ENCODE peak calls at places on chromosomes 13 and 19, in eight cellular contexts. One of them, this sample, is unnamed.

GRCh38 chr19:45645631-45646344 is 6.6 kb upstream of the EML2 start:
- DNase-seq in stomach: peak; percentile 88
- DNase-seq in PC-3: peak; percentile 75
- DNase-seq in heart right ventricle: peak; percentile 85
- DNase-seq in esophagus squamous epithelium: peak; percentile 16
- DNase-seq in DND-41: peak; percentile 91
- DNase-seq in HepG2: peak; percentile 63
- DNase-seq in upper lobe of left lung: peak; percentile 73
- DNase-seq in this sample: peak; percentile 83

GRCh38 chr19:3455960-3456601 is 24.2 kb downstream of the SMIM24 start:
- DNase-seq in stomach: no peak
- DNase-seq in PC-3: no peak
- DNase-seq in heart right ventricle: no peak
- DNase-seq in esophagus squamous epithelium: no peak
- DNase-seq in DND-41: no peak
- DNase-seq in HepG2: no peak
- DNase-seq in upper lobe of left lung: no peak
- DNase-seq in this sample: no peak

GRCh38 chr13:39148513-39148961 is 110.3 kb downstream of the NHLRC3 start:
- DNase-seq in stomach: no peak
- DNase-seq in PC-3: no peak
- DNase-seq in heart right ventricle: no peak
- DNase-seq in esophagus squamous epithelium: no peak
- DNase-seq in DND-41: no peak
- DNase-seq in HepG2: no peak
- DNase-seq in upper lobe of left lung: no peak
- DNase-seq in this sample: no peak

GRCh38 chr19:14385492-14385891 is 4.2 kb downstream of the ADGRE5 start:
- DNase-seq in stomach: no peak
- DNase-seq in PC-3: no peak
- DNase-seq in heart right ventricle: no peak
- DNase-seq in esophagus squamous epithelium: no peak
- DNase-seq in DND-41: no peak
- DNase-seq in HepG2: no peak
- DNase-seq in upper lobe of left lung: no peak
- DNase-seq in this sample: no peak

GRCh38 chr19:12364391-12365093 is 941 bp downstream of the ZNF442 start:
- DNase-seq in stomach: no peak
- DNase-seq in PC-3: no peak
- DNase-seq in heart right ventricle: peak; percentile 12
- DNase-seq in esophagus squamous epithelium: no peak
- DNase-seq in DND-41: no peak
- DNase-seq in HepG2: no peak
- DNase-seq in upper lobe of left lung: peak; percentile 28
- DNase-seq in this sample: peak; percentile 51

GRCh38 chr13:29908411-29908810 is 58.0 kb upstream of the UBL3 start:
- DNase-seq in stomach: no peak
- DNase-seq in PC-3: peak; percentile 42
- DNase-seq in heart right ventricle: no peak
- DNase-seq in esophagus squamous epithelium: no peak
- DNase-seq in DND-41: no peak
- DNase-seq in HepG2: no peak
- DNase-seq in upper lobe of left lung: no peak
- DNase-seq in this sample: no peak

GRCh38 chr13:112978561-112979405 is 9.8 kb downstream of the MCF2L start:
- DNase-seq in stomach: no peak
- DNase-seq in PC-3: no peak
- DNase-seq in heart right ventricle: peak; percentile 80
- DNase-seq in esophagus squamous epithelium: no peak
- DNase-seq in DND-41: no peak
- DNase-seq in HepG2: no peak
- DNase-seq in upper lobe of left lung: no peak
- DNase-seq in this sample: no peak

GRCh38 chr13:19838726-19839342 is 24.6 kb downstream of the ZMYM5 start:
- DNase-seq in stomach: no peak
- DNase-seq in PC-3: no peak
- DNase-seq in heart right ventricle: no peak
- DNase-seq in esophagus squamous epithelium: no peak
- DNase-seq in DND-41: no peak
- DNase-seq in HepG2: no peak
- DNase-seq in upper lobe of left lung: no peak
- DNase-seq in this sample: no peak

GRCh38 chr19:54551950-54552912 is 21.4 kb upstream of the LILRA2 start:
- DNase-seq in stomach: no peak
- DNase-seq in PC-3: no peak
- DNase-seq in heart right ventricle: peak; percentile 12
- DNase-seq in esophagus squamous epithelium: no peak
- DNase-seq in DND-41: no peak
- DNase-seq in HepG2: no peak
- DNase-seq in upper lobe of left lung: peak; percentile 43
- DNase-seq in this sample: no peak

GRCh38 chr19:54548806-54549205 is 24.8 kb upstream of the LILRA2 start:
- DNase-seq in stomach: no peak
- DNase-seq in PC-3: no peak
- DNase-seq in heart right ventricle: no peak
- DNase-seq in esophagus squamous epithelium: no peak
- DNase-seq in DND-41: no peak
- DNase-seq in HepG2: no peak
- DNase-seq in upper lobe of left lung: no peak
- DNase-seq in this sample: no peak

GRCh38 chr19:54552913-54553310 is 20.7 kb upstream of the LILRA2 start:
- DNase-seq in stomach: no peak
- DNase-seq in PC-3: no peak
- DNase-seq in heart right ventricle: no peak
- DNase-seq in esophagus squamous epithelium: no peak
- DNase-seq in DND-41: no peak
- DNase-seq in HepG2: no peak
- DNase-seq in upper lobe of left lung: no peak
- DNase-seq in this sample: no peak

GRCh38 chr19:54549224-54549623 is 24.4 kb upstream of the LILRA2 start:
- DNase-seq in stomach: no peak
- DNase-seq in PC-3: no peak
- DNase-seq in heart right ventricle: no peak
- DNase-seq in esophagus squamous epithelium: no peak
- DNase-seq in DND-41: no peak
- DNase-seq in HepG2: no peak
- DNase-seq in upper lobe of left lung: no peak
- DNase-seq in this sample: no peak

DNA sequence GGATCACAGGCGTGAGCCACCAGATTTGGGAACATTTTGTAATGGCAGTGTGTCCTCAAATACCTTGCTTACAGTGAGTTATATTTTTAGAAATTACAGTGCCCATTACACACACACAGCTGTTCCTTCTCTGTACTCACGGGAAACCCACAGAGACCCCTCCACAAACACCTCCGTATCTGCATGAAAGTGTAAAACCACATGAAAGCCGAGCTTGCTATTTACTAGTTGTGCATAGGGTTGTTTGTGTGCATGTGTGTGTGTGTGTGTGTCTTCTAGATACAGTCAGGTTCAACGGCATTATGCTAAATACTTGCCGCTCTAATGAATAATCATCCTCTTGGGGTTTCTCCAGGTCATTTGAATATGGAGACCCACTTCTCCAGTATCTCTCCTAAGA is 22.3 kb upstream of the LILRA2 start:
- DNase-seq in stomach: no peak
- DNase-seq in PC-3: no peak
- DNase-seq in heart right ventricle: no peak
- DNase-seq in esophagus squamous epithelium: no peak
- DNase-seq in DND-41: peak; percentile 49
- DNase-seq in HepG2: no peak
- DNase-seq in upper lobe of left lung: no peak
- DNase-seq in this sample: no peak
- H3K27ac ChIP-seq in stomach: no peak overlapping the region
- H3K27ac ChIP-seq in PC-3: no peak overlapping the region
- H3K27ac ChIP-seq in heart right ventricle: no peak overlapping the region
- H3K27ac ChIP-seq in esophagus squamous epithelium: no peak overlapping the region
- H3K27ac ChIP-seq in DND-41: no peak overlapping the region
- H3K27ac ChIP-seq in HepG2: no peak overlapping the region
- H3K27ac ChIP-seq in upper lobe of left lung: no peak overlapping the region
- H3K27ac ChIP-seq in this sample: no peak overlapping the region

DNA sequence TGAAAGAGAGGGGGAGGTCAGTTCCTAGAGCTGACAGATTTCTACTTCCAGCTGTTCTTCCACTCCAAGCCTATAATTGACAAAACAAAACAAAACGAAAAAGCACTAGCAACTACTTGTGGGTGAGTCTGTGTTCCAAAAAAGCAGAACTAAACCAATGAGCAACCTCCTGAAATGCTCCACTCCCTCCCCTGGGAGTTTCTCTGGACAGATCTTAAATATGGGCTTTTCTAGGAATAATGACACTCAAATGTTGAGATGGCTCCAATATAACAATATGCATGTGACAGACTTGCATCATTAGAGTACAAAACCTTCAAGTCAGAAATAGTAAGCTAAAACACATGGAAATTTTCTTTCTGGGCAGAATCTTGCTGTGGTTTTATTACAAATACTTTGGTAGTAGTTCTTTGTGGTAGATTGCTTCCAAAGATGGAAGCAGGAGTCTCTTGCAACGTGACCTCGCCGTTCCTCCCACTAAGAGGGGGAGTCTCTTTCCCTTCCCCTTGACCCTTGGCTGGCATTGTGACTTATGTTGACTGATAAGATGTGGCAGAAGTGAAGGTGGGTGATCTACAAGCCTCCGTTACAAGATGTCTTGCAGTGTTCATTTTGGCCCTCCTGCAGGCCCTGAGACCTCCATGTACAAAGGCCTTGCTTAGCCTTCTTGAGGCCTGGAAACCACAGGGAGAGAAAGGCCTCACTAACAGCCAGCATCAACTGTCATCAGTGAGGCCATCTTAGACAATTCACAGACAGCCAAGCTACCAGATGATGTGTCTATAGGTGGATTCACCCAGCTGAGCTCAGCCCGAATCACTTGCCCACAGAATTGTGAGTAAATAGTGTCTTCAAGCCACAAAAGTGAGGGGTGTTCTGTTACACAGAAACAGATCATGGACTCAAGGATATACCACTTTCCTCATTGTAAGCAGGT is 173.1 kb upstream of the RFC3 start:
- DNase-seq in stomach: no peak
- DNase-seq in PC-3: peak; percentile 36
- DNase-seq in heart right ventricle: peak; percentile 54
- DNase-seq in esophagus squamous epithelium: no peak
- DNase-seq in DND-41: no peak
- DNase-seq in HepG2: no peak
- DNase-seq in upper lobe of left lung: no peak
- DNase-seq in this sample: no peak
- H3K4me1 ChIP-seq in stomach: peaks cover 26% of the 10 kb centered on the region
- H3K4me1 ChIP-seq in PC-3: peaks cover 20% of the 10 kb centered on the region
- H3K4me1 ChIP-seq in heart right ventricle: peaks cover 61% of the 10 kb centered on the region
- H3K4me1 ChIP-seq in esophagus squamous epithelium: peaks cover 5% of the 10 kb centered on the region
- H3K4me1 ChIP-seq in DND-41: no peaks in the 10 kb centered on the region
- H3K4me1 ChIP-seq in HepG2: peaks cover 82% of the 10 kb centered on the region
- H3K4me1 ChIP-seq in upper lobe of left lung: no peaks in the 10 kb centered on the region
- H3K4me1 ChIP-seq in this sample: no peaks in the 10 kb centered on the region

GRCh38 chr19:7679771-7680605 is 645 bp upstream of the TRAPPC5 start:
- DNase-seq in stomach: no peak
- DNase-seq in PC-3: no peak
- DNase-seq in heart right ventricle: no peak
- DNase-seq in esophagus squamous epithelium: no peak
- DNase-seq in DND-41: no peak
- DNase-seq in HepG2: no peak
- DNase-seq in upper lobe of left lung: no peak
- DNase-seq in this sample: no peak

GRCh38 chr19:7679017-7679720 is 1.5 kb upstream of the TRAPPC5 start:
- DNase-seq in stomach: no peak
- DNase-seq in PC-3: peak; percentile 55
- DNase-seq in heart right ventricle: no peak
- DNase-seq in esophagus squamous epithelium: no peak
- DNase-seq in DND-41: peak; percentile 70
- DNase-seq in HepG2: peak; percentile 36
- DNase-seq in upper lobe of left lung: peak; percentile 58
- DNase-seq in this sample: no peak

GRCh38 chr19:7676376-7676775 is 514 bp upstream of the MCEMP1 start:
- DNase-seq in stomach: no peak
- DNase-seq in PC-3: no peak
- DNase-seq in heart right ventricle: no peak
- DNase-seq in esophagus squamous epithelium: no peak
- DNase-seq in DND-41: no peak
- DNase-seq in HepG2: no peak
- DNase-seq in upper lobe of left lung: peak; percentile 78
- DNase-seq in this sample: no peak

GRCh38 chr19:7676854-7677253 is at the start of gene MCEMP1:
- DNase-seq in stomach: no peak
- DNase-seq in PC-3: no peak
- DNase-seq in heart right ventricle: no peak
- DNase-seq in esophagus squamous epithelium: no peak
- DNase-seq in DND-41: no peak
- DNase-seq in HepG2: no peak
- DNase-seq in upper lobe of left lung: peak; percentile 74
- DNase-seq in this sample: no peak

GRCh38 chr19:7677664-7678311 is 898 bp downstream of the MCEMP1 start:
- DNase-seq in stomach: no peak
- DNase-seq in PC-3: no peak
- DNase-seq in heart right ventricle: no peak
- DNase-seq in esophagus squamous epithelium: no peak
- DNase-seq in DND-41: no peak
- DNase-seq in HepG2: peak; percentile 18
- DNase-seq in upper lobe of left lung: no peak
- DNase-seq in this sample: no peak
- H3K27ac ChIP-seq in stomach: no peak overlapping the region
- H3K27ac ChIP-seq in PC-3: no peak overlapping the region
- H3K27ac ChIP-seq in heart right ventricle: no peak overlapping the region
- H3K27ac ChIP-seq in esophagus squamous epithelium: no peak overlapping the region
- H3K27ac ChIP-seq in DND-41: no peak overlapping the region
- H3K27ac ChIP-seq in HepG2: no peak overlapping the region
- H3K27ac ChIP-seq in upper lobe of left lung: peak overlapping the region; percentile 40
- H3K27ac ChIP-seq in this sample: no peak overlapping the region

GRCh38 chr19:15398501-15399233 is 19.1 kb upstream of the AKAP8 start:
- DNase-seq in stomach: no peak
- DNase-seq in PC-3: no peak
- DNase-seq in heart right ventricle: no peak
- DNase-seq in esophagus squamous epithelium: no peak
- DNase-seq in DND-41: no peak
- DNase-seq in HepG2: no peak
- DNase-seq in upper lobe of left lung: no peak
- DNase-seq in this sample: peak; percentile 60

GRCh38 chr19:15397782-15398181 is 18.2 kb upstream of the AKAP8 start:
- DNase-seq in stomach: no peak
- DNase-seq in PC-3: no peak
- DNase-seq in heart right ventricle: no peak
- DNase-seq in esophagus squamous epithelium: no peak
- DNase-seq in DND-41: no peak
- DNase-seq in HepG2: no peak
- DNase-seq in upper lobe of left lung: no peak
- DNase-seq in this sample: no peak

GRCh38 chr19:15400521-15401396 is 18.0 kb downstream of the AKAP8L start:
- DNase-seq in stomach: no peak
- DNase-seq in PC-3: no peak
- DNase-seq in heart right ventricle: no peak
- DNase-seq in esophagus squamous epithelium: no peak
- DNase-seq in DND-41: no peak
- DNase-seq in HepG2: no peak
- DNase-seq in upper lobe of left lung: no peak
- DNase-seq in this sample: peak; percentile 70

GRCh38 chr19:15399635-15400034 is 19.2 kb downstream of the AKAP8L start:
- DNase-seq in stomach: no peak
- DNase-seq in PC-3: no peak
- DNase-seq in heart right ventricle: no peak
- DNase-seq in esophagus squamous epithelium: no peak
- DNase-seq in DND-41: no peak
- DNase-seq in HepG2: no peak
- DNase-seq in upper lobe of left lung: no peak
- DNase-seq in this sample: peak; percentile 68

DNA sequence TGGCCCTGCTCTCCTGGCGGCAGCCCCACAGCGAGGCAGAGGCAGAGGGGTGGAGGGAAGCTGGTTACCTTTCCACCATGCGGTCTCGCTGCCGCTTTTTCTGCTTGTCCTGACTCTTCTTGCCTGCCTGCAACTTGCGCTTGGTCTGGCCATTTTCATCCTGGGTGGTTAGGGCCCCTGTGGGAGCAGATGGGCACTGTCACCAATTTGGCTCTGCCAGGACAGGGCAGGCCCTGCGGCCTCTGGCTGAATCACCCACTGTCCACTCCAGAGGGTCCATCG is 19.6 kb upstream of the AKAP8 start:
- DNase-seq in stomach: no peak
- DNase-seq in PC-3: no peak
- DNase-seq in heart right ventricle: no peak
- DNase-seq in esophagus squamous epithelium: no peak
- DNase-seq in DND-41: no peak
- DNase-seq in HepG2: no peak
- DNase-seq in upper lobe of left lung: no peak
- DNase-seq in this sample: peak; percentile 59
- H3K4me1 ChIP-seq in stomach: peaks cover 43% of the 10 kb centered on the region
- H3K4me1 ChIP-seq in PC-3: no peaks in the 10 kb centered on the region
- H3K4me1 ChIP-seq in heart right ventricle: peaks cover 47% of the 10 kb centered on the region
- H3K4me1 ChIP-seq in esophagus squamous epithelium: no peaks in the 10 kb centered on the region
- H3K4me1 ChIP-seq in DND-41: no peaks in the 10 kb centered on the region
- H3K4me1 ChIP-seq in HepG2: no peaks in the 10 kb centered on the region
- H3K4me1 ChIP-seq in upper lobe of left lung: peaks cover 10% of the 10 kb centered on the region
- H3K4me1 ChIP-seq in this sample: no peaks in the 10 kb centered on the region

This sample was measured in aorta.